ENCODE peak calls at places on chromosomes 1 and 21, in seven cellular contexts. S is HFFc6; W is NCI-H2081 treated with DMSO at 0.1 percent for 48 hours; H is BE2C; D is CD4-positive, alpha-beta T cell; K is suprapubic skin; Y is activated T-cell treated with anti-CD3 and anti-CD28 coated beads for 4 hours. B is an unnamed sample.

GRCh38 chr1:167374014-167374413 is 144.3 kb downstream of the CD247 start:
- DNase-seq in Y (no peak), D (no peak), S (no peak), K (no peak), W (no peak), H (peak), B (no peak)

GRCh38 chr1:95371666-95372320 is 137.8 kb downstream of the RWDD3 start:
- DNase-seq in H (no peak), W (peak), D (no peak), K (no peak), Y (no peak), S (no peak), B (no peak)

GRCh38 chr21:15063081-15063820 is 1.5 kb downstream of the NRIP1 start:
- DNase-seq in Y (peak), W (no peak), K (no peak), S (no peak), D (no peak), H (peak), B (peak)

GRCh38 chr1:93976711-93977328 is 67.6 kb upstream of the GCLM start:
- DNase-seq in D (no peak), S (no peak), Y (no peak), H (no peak), K (no peak), W (no peak), B (no peak)

GRCh38 chr1:7491089-7491817 is 279.8 kb upstream of the VAMP3 start:
- DNase-seq in W (peak), Y (no peak), K (no peak), D (no peak), S (peak), H (no peak), B (peak)

GRCh38 chr1:26723013-26723991 is 27.5 kb downstream of the ARID1A start:
- DNase-seq in D (peak), K (peak), H (peak), S (peak), W (peak), Y (peak), B (peak)

GRCh38 chr1:204151562-204152309 is at the start of gene ETNK2:
- DNase-seq in H (peak), K (no peak), W (no peak), D (peak), Y (peak), S (no peak), B (no peak)

GRCh38 chr1:53266038-53266437 is 27.7 kb upstream of the MAGOH start:
- DNase-seq in W (no peak), S (peak), Y (no peak), D (no peak), K (no peak), H (no peak), B (peak)